ENCODE peak calls at places on chromosome 9, in four cellular contexts. I, Q, K and B are unnamed samples.

GRCh38 chr9:13956107-13956506 is 357.8 kb downstream of the NFIB start:
- DNase-seq in I (no peak), Q (no peak), K (no peak), B (no peak)

GRCh38 chr9:85510830-85511504 is 230.8 kb downstream of the AGTPBP1 start:
- DNase-seq in I (no peak), Q (no peak), K (peak), B (no peak)

GRCh38 chr9:124040935-124041816 is 29.6 kb downstream of the LHX2 start:
- DNase-seq in I (peak), Q (peak), K (no peak), B (peak)

GRCh38 chr9:137077758-137078693 is 709 bp downstream of the UAP1L1 start:
- DNase-seq in I (no peak), Q (peak), K (peak), B (no peak)

GRCh38 chr9:21525174-21525573 is 43.1 kb upstream of the IFNE start:
- DNase-seq in I (no peak), Q (no peak), K (no peak), B (no peak)

GRCh38 chr9:127916665-127917581 is at the start of gene ST6GALNAC4:
- DNase-seq in I (peak), Q (peak), K (peak), B (peak)

GRCh38 chr9:136090768-136091581 is 4.1 kb downstream of the NACC2 start:
- DNase-seq in I (no peak), Q (no peak), K (no peak), B (no peak)

GRCh38 chr9:128705051-128705965 is 3.0 kb downstream of the PKN3 start:
- DNase-seq in I (no peak), Q (peak), K (no peak), B (no peak)

DNA sequence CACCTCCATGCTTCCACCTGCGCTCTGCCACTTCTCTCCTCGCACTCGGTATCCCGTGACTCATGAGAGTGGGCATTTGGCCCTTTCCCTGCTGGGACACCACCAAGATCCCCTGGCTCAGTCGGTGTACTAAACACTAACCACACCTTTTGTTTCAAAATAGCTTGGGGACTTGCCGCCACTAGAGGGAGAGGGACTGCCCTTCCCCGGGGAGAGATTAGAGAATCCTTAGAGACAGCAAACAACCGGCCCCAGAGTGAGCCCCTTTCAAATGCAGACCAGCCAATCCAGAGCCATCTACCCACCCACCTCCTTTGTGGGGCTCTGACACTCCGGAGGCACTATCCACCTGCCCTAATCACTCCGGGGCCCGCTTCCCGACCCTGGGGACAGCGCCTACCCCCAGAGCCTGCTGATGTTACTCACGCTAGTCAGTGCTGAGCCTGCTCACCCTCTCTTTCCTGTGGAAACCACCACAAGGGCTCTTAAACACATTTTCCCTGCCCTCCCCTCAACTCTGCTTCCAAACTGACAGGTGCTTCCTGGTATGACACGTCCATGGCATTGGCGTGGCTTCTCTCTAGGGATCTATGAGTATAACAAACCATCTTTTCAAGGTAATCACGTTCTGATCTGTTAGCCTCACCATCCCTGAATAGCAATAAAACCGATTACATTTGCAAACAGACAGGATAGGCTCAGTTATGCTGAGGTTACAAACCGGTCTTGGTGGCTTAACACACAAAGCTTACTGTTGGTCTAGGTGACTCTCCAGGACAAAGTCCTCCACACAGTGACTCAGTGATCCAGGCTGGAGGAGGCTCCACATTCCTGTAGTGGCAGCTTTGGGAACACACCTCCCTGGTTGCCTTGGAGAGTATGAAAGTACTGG is 180.1 kb upstream of the MVB12B start:
- DNase-seq in I (peak), Q (peak), K (peak), B (peak)
- TF ChIP-seq CTCF in I (peak), Q (peak), K (peak), B (no peak)

GRCh38 chr9:34145165-34145564 is 18.7 kb upstream of the DCAF12 start:
- DNase-seq in I (no peak), Q (no peak), K (peak), B (no peak)

GRCh38 chr9:34143116-34143515 is 16.6 kb upstream of the DCAF12 start:
- DNase-seq in I (no peak), Q (no peak), K (no peak), B (no peak)

GRCh38 chr9:34140853-34141252 is 14.4 kb upstream of the DCAF12 start:
- DNase-seq in I (no peak), Q (no peak), K (no peak), B (no peak)

GRCh38 chr9:34134521-34134920 is 8.0 kb upstream of the DCAF12 start:
- DNase-seq in I (no peak), Q (no peak), K (no peak), B (no peak)

DNA sequence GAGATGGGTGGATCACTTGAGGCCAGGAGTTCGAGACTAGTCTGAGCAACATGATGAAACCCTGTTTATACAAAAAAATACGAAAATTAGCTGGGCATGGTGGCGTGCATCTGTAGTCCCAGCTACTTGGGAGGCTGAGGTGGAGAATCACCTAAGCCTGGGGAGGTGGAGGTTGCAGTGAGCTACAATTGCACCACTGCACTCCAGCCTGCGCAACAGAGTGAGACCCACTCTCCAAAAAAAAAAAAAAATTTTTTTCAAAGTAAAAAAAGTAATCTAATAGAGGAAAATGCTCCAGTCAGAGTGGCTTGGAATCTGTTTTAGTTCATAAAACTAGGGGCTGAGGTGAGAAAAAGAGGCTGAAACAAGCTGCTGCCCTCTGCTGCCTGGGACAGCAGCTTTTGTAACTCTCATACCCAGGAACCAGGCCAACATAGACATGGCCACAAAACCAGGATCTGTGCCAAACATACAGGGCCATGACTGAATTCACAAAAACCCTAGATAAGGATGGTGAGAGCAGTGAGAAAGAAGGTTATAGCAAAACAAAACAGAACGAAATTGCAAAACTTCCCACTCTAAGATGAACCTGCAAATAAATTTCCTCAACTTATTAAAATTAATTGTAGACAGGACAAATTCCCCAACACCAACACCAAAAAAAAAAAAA is 13.1 kb upstream of the DCAF12 start:
- DNase-seq in I (no peak), Q (no peak), K (peak), B (peak)
- TF ChIP-seq CTCF in I (no peak), Q (no peak), K (peak), B (no peak)

GRCh38 chr9:100170556-100170955 is 71.5 kb downstream of the INVS start:
- DNase-seq in I (no peak), Q (no peak), K (peak), B (no peak)

GRCh38 chr9:100170085-100170484 is 71.0 kb downstream of the INVS start:
- DNase-seq in I (no peak), Q (no peak), K (peak), B (no peak)

GRCh38 chr9:100167176-100167575 is 68.1 kb downstream of the INVS start:
- DNase-seq in I (no peak), Q (no peak), K (peak), B (no peak)

GRCh38 chr9:100167912-100168775 is 69.1 kb downstream of the INVS start:
- DNase-seq in I (no peak), Q (no peak), K (peak), B (no peak)
- TF ChIP-seq CTCF in I (no peak), Q (no peak), K (peak), B (no peak)

GRCh38 chr9:4424038-4424437 is 66.2 kb upstream of the SLC1A1 start:
- DNase-seq in I (no peak), Q (no peak), K (no peak), B (no peak)

GRCh38 chr9:4422495-4422894 is 67.8 kb upstream of the SLC1A1 start:
- DNase-seq in I (no peak), Q (no peak), K (no peak), B (peak)

GRCh38 chr9:4424891-4425290 is 65.4 kb upstream of the SLC1A1 start:
- DNase-seq in I (no peak), Q (no peak), K (no peak), B (no peak)

GRCh38 chr9:4421847-4422246 is 68.4 kb upstream of the SLC1A1 start:
- DNase-seq in I (no peak), Q (no peak), K (no peak), B (no peak)

GRCh38 chr9:4423207-4423610 is 67.1 kb upstream of the SLC1A1 start:
- DNase-seq in I (no peak), Q (no peak), K (no peak), B (no peak)
- TF ChIP-seq CTCF in I (no peak), Q (no peak), K (no peak), B (no peak)

GRCh38 chr9:83062653-83063527 is at the start of gene RASEF:
- DNase-seq in I (peak), Q (no peak), K (peak), B (peak)
- TF ChIP-seq CTCF in I (peak), Q (no peak), K (no peak), B (no peak)

GRCh38 chr9:97987490-97987889 is 4.3 kb downstream of the ANP32B start:
- DNase-seq in I (no peak), Q (no peak), K (no peak), B (no peak)

GRCh38 chr9:97993000-97993399 is 9.9 kb downstream of the ANP32B start:
- DNase-seq in I (no peak), Q (no peak), K (no peak), B (no peak)

GRCh38 chr9:97991818-97992217 is 8.7 kb downstream of the ANP32B start:
- DNase-seq in I (no peak), Q (no peak), K (no peak), B (no peak)

GRCh38 chr9:97992219-97992618 is 9.1 kb downstream of the ANP32B start:
- DNase-seq in I (no peak), Q (no peak), K (no peak), B (no peak)

DNA sequence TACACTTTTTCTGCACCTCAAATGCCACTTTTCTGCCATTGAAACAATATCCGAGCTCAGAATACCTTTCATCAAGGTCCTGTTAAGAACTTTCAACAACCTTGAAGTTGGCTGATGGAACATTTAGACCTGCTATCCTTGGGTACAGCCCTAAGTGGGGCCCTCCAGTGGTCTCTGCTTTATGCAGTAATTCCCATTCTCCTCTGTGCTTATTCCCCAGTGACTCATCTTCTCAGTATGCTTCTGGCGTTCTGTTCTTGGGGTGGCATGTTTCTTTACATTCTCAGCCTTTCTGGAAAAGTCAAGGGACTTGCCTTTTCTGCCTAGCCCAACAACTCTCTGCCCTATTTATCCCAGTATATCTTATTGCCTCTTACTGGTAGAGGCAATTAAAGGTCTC is 7.1 kb downstream of the ANP32B start:
- DNase-seq in I (no peak), Q (no peak), K (peak), B (no peak)
- TF ChIP-seq CTCF in I (no peak), Q (peak), K (peak), B (no peak)

DNA sequence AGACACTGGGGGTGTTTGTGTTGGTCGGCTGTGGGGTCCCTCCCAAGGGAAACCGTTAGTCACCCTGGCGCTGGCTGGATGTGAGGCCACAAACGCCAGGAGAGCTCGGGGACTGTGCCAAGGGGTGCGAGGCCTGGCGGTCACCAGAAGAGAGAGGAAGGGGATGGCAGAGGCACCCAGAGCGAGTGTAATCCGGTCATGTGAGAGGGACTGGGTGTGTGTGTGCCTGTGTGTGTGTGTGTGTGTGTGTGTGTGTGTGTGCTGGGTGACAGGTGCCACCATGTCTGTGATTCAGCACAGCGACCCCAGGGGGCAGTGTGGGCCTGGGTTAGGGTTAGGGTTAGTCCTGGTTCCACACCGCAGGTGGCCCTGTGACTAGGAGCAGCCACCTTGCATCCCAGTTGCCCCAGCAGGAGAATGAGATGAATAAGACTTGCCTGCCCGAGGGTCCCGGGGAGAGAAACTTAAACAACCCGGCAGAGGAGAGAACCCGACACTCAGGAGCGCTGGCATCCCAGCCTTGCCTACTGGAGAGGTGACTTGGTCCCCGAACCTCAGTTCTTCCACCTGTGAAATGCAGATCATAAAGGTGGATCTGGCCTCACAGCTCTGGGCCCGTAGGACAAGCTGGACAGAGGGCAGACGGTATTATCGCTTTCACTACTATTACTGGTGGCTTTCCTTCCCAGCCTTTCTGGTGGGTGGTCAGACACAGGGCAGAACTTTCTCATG is 1.4 kb upstream of the ADAMTSL2 start:
- DNase-seq in I (peak), Q (peak), K (peak), B (peak)
- TF ChIP-seq CTCF in I (peak), Q (peak), K (peak), B (peak)